ENCODE peak calls at places on chromosomes 2 and 18, in six cellular contexts. D is naive thymus-derived CD4-positive, alpha-beta T cell; M is NCI-H1417; O is mesendoderm; W is stimulated activated CD8-positive, alpha-beta memory T cell treated with anti-CD3 and anti-CD28 coated beads, Interleukin-4, amount 100 ng/mL, for 1 hour; F is mucosa of descending colon. I is an unnamed sample.

GRCh38 chr2:55165567-55165966 is 66.5 kb downstream of the CLHC1 start:
- DNase-seq in D (no peak), W (no peak), F (no peak), M (no peak), O (no peak), I (no peak)

GRCh38 chr2:98070081-98070480 is 16.9 kb upstream of the VWA3B start:
- DNase-seq in D (no peak), O (no peak), F (no peak), M (no peak), W (no peak), I (no peak)

GRCh38 chr2:236743623-236744280 is 174.1 kb downstream of the ACKR3 start:
- DNase-seq in O (no peak), W (no peak), D (no peak), F (no peak), M (no peak), I (no peak)

GRCh38 chr18:44733069-44733753 is 52.5 kb downstream of the SETBP1 start:
- DNase-seq in D (no peak), O (peak; percentile 71), W (no peak), M (no peak), F (no peak), I (no peak)

GRCh38 chr2:198347936-198348335 is 543.5 kb downstream of the PLCL1 start:
- DNase-seq in M (no peak), F (no peak), D (no peak), O (no peak), W (no peak), I (no peak)

GRCh38 chr18:49274188-49274714 is 186.2 kb downstream of the DYM start:
- DNase-seq in M (peak; percentile 18), W (no peak), D (no peak), O (no peak), F (no peak), I (no peak)

GRCh38 chr2:23134726-23135125 is 250.3 kb upstream of the KLHL29 start:
- DNase-seq in F (no peak), W (no peak), M (no peak), D (no peak), O (no peak), I (no peak)

GRCh38 chr2:64634338-64635267 is 19.1 kb downstream of the SERTAD2 start:
- DNase-seq in M (no peak), D (no peak), O (no peak), W (no peak), F (no peak), I (no peak)

GRCh38 chr2:238942941-238943715 is 95.2 kb downstream of the TWIST2 start:
- DNase-seq in D (no peak), W (no peak), M (no peak), O (no peak), F (no peak), I (no peak)

GRCh38 chr2:45404807-45405297 is 206.2 kb downstream of the SRBD1 start:
- DNase-seq in O (no peak), D (no peak), F (no peak), M (no peak), W (no peak), I (no peak)

GRCh38 chr2:109214651-109215371 is 85.8 kb downstream of the SH3RF3 start:
- DNase-seq in M (no peak), D (no peak), F (no peak), W (no peak), O (no peak), I (no peak)

GRCh38 chr2:51717318-51717717 is 685.4 kb upstream of the NRXN1 start:
- DNase-seq in M (no peak), W (no peak), O (no peak), F (no peak), D (no peak), I (no peak)

GRCh38 chr2:226760412-226761194 is 39.0 kb downstream of the IRS1 start:
- DNase-seq in O (no peak), F (no peak), M (no peak), W (no peak), D (no peak), I (no peak)

GRCh38 chr18:39494211-39494896 is 1928.8 kb upstream of the CELF4 start:
- DNase-seq in M (no peak), D (no peak), O (no peak), W (no peak), F (no peak), I (no peak)

GRCh38 chr2:56040189-56040588 is 116.6 kb upstream of the EFEMP1 start:
- DNase-seq in D (no peak), M (peak; percentile 72), F (no peak), O (no peak), W (no peak), I (no peak)

GRCh38 chr2:171669121-171669520 is 18.1 kb upstream of the DYNC1I2 start:
- DNase-seq in F (no peak), M (no peak), D (no peak), W (no peak), O (no peak), I (no peak)

GRCh38 chr18:13611058-13611615 is 115.2 kb downstream of the FAM210A start:
- DNase-seq in M (peak; percentile 68), W (no peak), O (peak; percentile 71), F (peak; percentile 21), D (no peak), I (peak; percentile 58)

GRCh38 chr18:23722646-23723045 is 33.4 kb downstream of the LAMA3 start:
- DNase-seq in M (no peak), W (no peak), D (no peak), F (no peak), O (no peak), I (no peak)

GRCh38 chr2:241796209-241796608 is 12.8 kb upstream of the NEU4 start:
- DNase-seq in O (no peak), F (peak; percentile 23), W (no peak), M (no peak), D (no peak), I (no peak)

GRCh38 chr2:201842131-201842530 is 35.8 kb downstream of the CDK15 start:
- DNase-seq in W (no peak), F (no peak), D (no peak), O (no peak), M (no peak), I (no peak)

GRCh38 chr2:152189622-152190495 is 14.3 kb upstream of the STAM2 start:
- DNase-seq in O (peak; percentile 55), D (no peak), W (no peak), F (peak; percentile 49), M (peak; percentile 78), I (peak; percentile 60)

GRCh38 chr2:28164280-28164801 is 228.3 kb upstream of the FOSL2 start:
- DNase-seq in D (no peak), F (peak; percentile 28), M (peak; percentile 27), O (no peak), W (no peak), I (no peak)

GRCh38 chr2:127968610-127969339 is 59.1 kb downstream of the SAP130 start:
- DNase-seq in O (no peak), D (no peak), W (no peak), F (no peak), M (no peak), I (no peak)

GRCh38 chr18:41849632-41850031 is 105.4 kb upstream of the PIK3C3 start:
- DNase-seq in F (no peak), O (no peak), M (peak; percentile 51), W (no peak), D (no peak), I (no peak)

GRCh38 chr2:237692601-237693079 is 65.3 kb downstream of the LRRFIP1 start:
- DNase-seq in F (peak; percentile 64), D (no peak), O (peak; percentile 66), W (no peak), M (peak; percentile 76), I (peak; percentile 82)

GRCh38 chr2:240926516-240927389 is 20.6 kb downstream of the CROCC2 start:
- DNase-seq in W (no peak), O (no peak), F (no peak), D (no peak), M (no peak), I (peak; percentile 57)

GRCh38 chr2:46871976-46872381 is 43.6 kb downstream of the MCFD2 start:
- DNase-seq in D (no peak), M (no peak), W (no peak), O (no peak), F (no peak), I (no peak)

GRCh38 chr18:3902676-3903075 is 452.7 kb downstream of the TGIF1 start:
- DNase-seq in W (no peak), D (no peak), O (no peak), F (no peak), M (no peak), I (no peak)

GRCh38 chr18:63253428-63254372 is 65.9 kb downstream of the BCL2 start:
- DNase-seq in M (no peak), D (no peak), W (no peak), O (no peak), F (no peak), I (no peak)

GRCh38 chr2:222877556-222878278 is 16.9 kb downstream of the ACSL3 start:
- DNase-seq in O (no peak), W (no peak), F (no peak), D (no peak), M (no peak), I (no peak)

GRCh38 chr18:35661483-35662146 is 80.1 kb downstream of the GALNT1 start:
- DNase-seq in D (no peak), F (no peak), O (peak; percentile 24), W (no peak), M (peak; percentile 73), I (no peak)

GRCh38 chr2:9844036-9844483 is 786 bp downstream of the TAF1B start:
- DNase-seq in F (peak; percentile 33), M (peak; percentile 79), O (peak; percentile 47), D (no peak), W (no peak), I (no peak)

GRCh38 chr18:23981369-23981768 is 33.2 kb upstream of the TTC39C start:
- DNase-seq in W (no peak), M (peak; percentile 78), F (no peak), D (no peak), O (no peak), I (no peak)

GRCh38 chr2:127343277-127343676 is 44.5 kb downstream of the MAP3K2 start:
- DNase-seq in F (no peak), D (no peak), O (no peak), M (no peak), W (no peak), I (no peak)

GRCh38 chr2:1080984-1081383 is 130.3 kb downstream of the SNTG2 start:
- DNase-seq in W (no peak), M (no peak), O (no peak), D (no peak), F (no peak), I (no peak)

GRCh38 chr2:67048314-67048713 is 348.8 kb upstream of the ETAA1 start:
- DNase-seq in W (no peak), D (no peak), F (no peak), O (peak; percentile 37), M (no peak), I (no peak)